ENCODE peak calls at places on chromosomes 13 and 19, in five cellular contexts. D, Q, I, E and P are unnamed samples.
A peak's percentile ranks its signal among the peaks of the same experiment; 100 is the strongest.

GRCh38 chr19:708154-709141 is at the start of gene PALM:
- DNase-seq in E (no peak), Q (no peak), D (no peak), I (peak; percentile 48), P (peak; percentile 70)

GRCh38 chr13:94056362-94056990 is 423.0 kb downstream of the DCT start:
- DNase-seq in E (no peak), I (no peak), D (no peak), Q (peak; percentile 18), P (no peak)

GRCh38 chr13:101452519-101453485 is at the start of gene ITGBL1:
- DNase-seq in I (peak; percentile 25), E (peak; percentile 76), D (no peak), Q (peak; percentile 14), P (no peak)

GRCh38 chr19:41928221-41928683 is at the start of gene ERFL:
- DNase-seq in I (no peak), Q (no peak), E (no peak), D (no peak), P (no peak)

GRCh38 chr19:50505856-50506611 is 5.0 kb downstream of the JOSD2 start:
- DNase-seq in Q (no peak), I (no peak), E (no peak), D (no peak), P (no peak)

GRCh38 chr19:41546386-41546789 is 29.6 kb upstream of the CEACAM21 start:
- DNase-seq in I (no peak), Q (no peak), E (no peak), D (peak; percentile 38), P (no peak)

GRCh38 chr19:19670070-19670551 is 1.5 kb downstream of the ZNF101 start:
- DNase-seq in D (no peak), I (no peak), Q (peak; percentile 11), E (no peak), P (no peak)

GRCh38 chr19:48102870-48103751 is 7.5 kb downstream of the PLA2G4C start:
- DNase-seq in E (no peak), I (no peak), D (no peak), Q (no peak), P (no peak)

GRCh38 chr19:35901854-35902661 is at the start of gene HCST:
- DNase-seq in I (no peak), E (no peak), Q (no peak), D (no peak), P (no peak)

GRCh38 chr19:46813570-46814358 is 25.4 kb upstream of the SLC1A5 start:
- DNase-seq in D (peak; percentile 65), Q (peak; percentile 34), I (peak; percentile 70), E (peak; percentile 95), P (peak; percentile 96)

GRCh38 chr13:27034678-27035111 is 136.9 kb downstream of the USP12 start:
- DNase-seq in D (peak; percentile 13), Q (peak; percentile 41), I (no peak), E (no peak), P (no peak)
- H3K4me3 ChIP-seq in D (peak overlapping the region; percentile 5), Q (peak overlapping the region; percentile 53), I (peak overlapping the region; percentile 48), E (peak overlapping the region; percentile 11), P (no peak overlapping the region)

GRCh38 chr13:30622551-30622950 is 4.8 kb downstream of the USPL1 start:
- DNase-seq in E (no peak), I (no peak), Q (no peak), D (no peak), P (no peak)
- H3K4me1 ChIP-seq in E (peaks cover 5% of the 10 kb centered on the region), I (peaks cover 47% of the 10 kb centered on the region), Q (no peaks in the 10 kb centered on the region), D (peaks cover 39% of the 10 kb centered on the region), P (no peaks in the 10 kb centered on the region)

GRCh38 chr19:7912144-7912696 is 2.4 kb upstream of the TGFBR3L start:
- DNase-seq in Q (no peak), I (no peak), E (no peak), D (no peak), P (peak; percentile 30)
- H3K4me3 ChIP-seq in Q (no peak overlapping the region), I (no peak overlapping the region), E (no peak overlapping the region), D (no peak overlapping the region), P (no peak overlapping the region)

GRCh38 chr13:33617055-33617454 is 200.9 kb upstream of the RFC3 start:
- DNase-seq in D (no peak), E (no peak), I (no peak), Q (no peak), P (no peak)
- H3K4me1 ChIP-seq in D (peaks cover 2% of the 10 kb centered on the region), E (no peaks in the 10 kb centered on the region), I (peaks cover 45% of the 10 kb centered on the region), Q (no peaks in the 10 kb centered on the region), P (no peaks in the 10 kb centered on the region)

GRCh38 chr19:56132316-56132822 is 8.7 kb upstream of the ZNF444 start:
- DNase-seq in Q (no peak), D (peak; percentile 45), I (no peak), E (no peak), P (no peak)
- H3K4me3 ChIP-seq in Q (peak overlapping the region; percentile 14), D (no peak overlapping the region), I (no peak overlapping the region), E (no peak overlapping the region), P (no peak overlapping the region)

DNA sequence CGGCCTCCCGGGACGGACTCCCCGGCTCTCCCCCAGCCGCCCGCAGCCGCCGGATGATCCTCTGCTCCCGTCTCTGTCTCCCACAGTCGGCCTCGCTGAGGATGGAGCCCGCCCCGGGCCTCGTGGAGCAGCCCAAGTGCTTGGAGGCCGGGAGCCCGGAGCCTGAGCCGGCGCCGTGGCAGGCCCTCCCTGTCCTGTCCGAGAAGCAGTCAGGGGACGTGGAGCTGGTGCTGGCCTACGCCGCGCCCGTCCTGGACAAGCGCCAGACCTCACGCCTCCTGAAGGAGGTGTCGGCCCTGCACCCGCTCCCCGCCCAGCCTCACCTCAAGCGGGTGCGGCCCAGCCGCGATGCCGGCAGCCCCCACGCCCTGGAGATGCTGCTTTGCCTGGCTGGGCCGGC is 6.8 kb downstream of the ADAT3 start:
- DNase-seq in D (no peak), I (no peak), E (no peak), Q (no peak), P (no peak)
- H3K4me1 ChIP-seq in D (peaks cover 24% of the 10 kb centered on the region), I (peaks cover 7% of the 10 kb centered on the region), E (no peaks in the 10 kb centered on the region), Q (peaks cover 38% of the 10 kb centered on the region), P (peaks cover 16% of the 10 kb centered on the region)